ENCODE peak calls at places on chromosome 2, in nine cellular contexts. U, T, Y, C, K, O, B, F and X are unnamed samples.

GRCh38 chr2:118658581-118659248 is 188.7 kb downstream of the EN1 start:
- DNase-seq in Y (no peak), O (no peak), B (no peak), U (no peak), K (no peak), F (no peak), C (no peak), T (no peak), X (no peak)

GRCh38 chr2:191358325-191359025 is 113.3 kb downstream of the MYO1B start:
- DNase-seq in T (no peak), Y (no peak), O (no peak), B (peak; percentile 37), F (no peak), K (no peak), U (no peak), C (no peak), X (no peak)

GRCh38 chr2:178397002-178397605 is 53.9 kb downstream of the PRKRA start:
- DNase-seq in Y (no peak), T (no peak), C (peak; percentile 11), U (peak; percentile 8), O (no peak), B (no peak), F (peak; percentile 62), K (no peak), X (no peak)

GRCh38 chr2:222248256-222248655 is 50.5 kb downstream of the PAX3 start:
- DNase-seq in F (no peak), Y (no peak), K (no peak), T (no peak), B (no peak), U (no peak), O (no peak), C (no peak), X (no peak)

GRCh38 chr2:144137705-144138428 is 382.1 kb downstream of the ZEB2 start:
- DNase-seq in K (no peak), U (no peak), Y (no peak), O (no peak), F (peak; percentile 71), T (no peak), B (no peak), C (no peak), X (no peak)

GRCh38 chr2:233349005-233349998 is 5.0 kb upstream of the DGKD start:
- DNase-seq in B (peak; percentile 48), Y (peak; percentile 51), F (peak; percentile 67), U (no peak), T (no peak), K (no peak), C (peak; percentile 63), O (no peak), X (no peak)

GRCh38 chr2:192035731-192036442 is 158.8 kb downstream of the TMEFF2 start:
- DNase-seq in T (no peak), Y (no peak), F (peak; percentile 71), U (no peak), C (no peak), O (no peak), K (no peak), B (no peak), X (no peak)

GRCh38 chr2:229071292-229071976 is 199.7 kb downstream of the PID1 start:
- DNase-seq in U (no peak), K (no peak), O (no peak), Y (no peak), T (no peak), F (peak; percentile 78), B (no peak), C (no peak), X (no peak)

GRCh38 chr2:119126650-119127049 is 31.9 kb downstream of the C1QL2 start:
- DNase-seq in T (peak; percentile 27), O (peak; percentile 34), F (no peak), C (no peak), Y (peak; percentile 24), K (no peak), U (peak; percentile 46), B (no peak), X (no peak)

GRCh38 chr2:197599285-197599965 is 76.0 kb downstream of the RFTN2 start:
- DNase-seq in F (peak; percentile 31), O (peak; percentile 30), T (peak; percentile 14), K (no peak), Y (peak; percentile 33), U (peak; percentile 54), C (no peak), B (no peak), X (peak; percentile 2)

GRCh38 chr2:182068811-182069210 is 83.2 kb downstream of the PPP1R1C start:
- DNase-seq in O (no peak), K (no peak), U (no peak), C (no peak), B (no peak), T (no peak), F (no peak), Y (no peak), X (no peak)

GRCh38 chr2:207051345-207051959 is 112.1 kb downstream of the CPO start:
- DNase-seq in U (no peak), K (no peak), C (no peak), Y (no peak), O (no peak), B (no peak), T (no peak), F (no peak), X (no peak)

GRCh38 chr2:201761101-201761500 is 19.6 kb downstream of the ALS2 start:
- DNase-seq in U (no peak), Y (no peak), C (no peak), F (no peak), B (no peak), T (no peak), K (no peak), O (no peak), X (no peak)

GRCh38 chr2:202193881-202194353 is 44.5 kb downstream of the SUMO1 start:
- DNase-seq in K (no peak), F (no peak), O (no peak), T (no peak), B (no peak), Y (peak; percentile 25), U (no peak), C (no peak), X (no peak)